ENCODE peak calls at places on chromosome 7, in six cellular contexts. Y is K562, E is HL-60, O is SK-N-SH, R is H1, X is HepG2. L is an unnamed sample.

GRCh38 chr7:102272917-102273748 is 13.5 kb upstream of the SH2B2 start:
- DNase-seq in R (no peak), E (no peak), Y (no peak), X (no peak), O (no peak), L (no peak)

GRCh38 chr7:2399848-2400587 is 3.4 kb upstream of the CHST12 start:
- DNase-seq in O (peak), X (peak), E (peak), R (no peak), Y (peak), L (no peak)

GRCh38 chr7:158355456-158356065 is 232.1 kb downstream of the PTPRN2 start:
- DNase-seq in E (no peak), X (peak), O (no peak), R (peak), Y (no peak), L (no peak)

GRCh38 chr7:137360087-137360679 is 16.6 kb upstream of the PTN start:
- DNase-seq in R (no peak), E (no peak), Y (no peak), O (no peak), X (no peak), L (no peak)

GRCh38 chr7:25887266-25887665 is 264.7 kb upstream of the NFE2L3 start:
- DNase-seq in O (no peak), R (no peak), X (no peak), Y (no peak), E (no peak), L (no peak)

GRCh38 chr7:24836084-24836483 is 78.8 kb upstream of the GSDME start:
- DNase-seq in Y (no peak), O (no peak), X (no peak), E (no peak), R (no peak), L (peak)

GRCh38 chr7:112079122-112079521 is 127.1 kb downstream of the DOCK4 start:
- DNase-seq in X (no peak), O (no peak), E (no peak), R (no peak), Y (no peak), L (no peak)

GRCh38 chr7:136617176-136617575 is 251.3 kb upstream of the CHRM2 start:
- DNase-seq in R (no peak), X (no peak), O (no peak), Y (no peak), E (no peak), L (no peak)

GRCh38 chr7:93119191-93119905 is 1.6 kb upstream of the SAMD9 start:
- DNase-seq in E (no peak), Y (no peak), X (no peak), R (no peak), O (no peak), L (no peak)

GRCh38 chr7:101572156-101572555 is 56.9 kb downstream of the MYL10 start:
- DNase-seq in R (no peak), O (no peak), Y (no peak), E (no peak), X (no peak), L (no peak)

GRCh38 chr7:132485600-132486594 is 90.4 kb downstream of the PLXNA4 start:
- DNase-seq in Y (no peak), R (no peak), O (no peak), E (no peak), X (no peak), L (no peak)

GRCh38 chr7:94394399-94395140 is at the start of gene COL1A2:
- DNase-seq in E (no peak), Y (no peak), X (no peak), O (peak), R (peak), L (no peak)

GRCh38 chr7:135943266-135943889 is 33.8 kb downstream of the MTPN start:
- DNase-seq in R (no peak), E (no peak), O (no peak), Y (no peak), X (no peak), L (no peak)

GRCh38 chr7:148589640-148590039 is 926 bp upstream of the C7orf33 start:
- DNase-seq in R (no peak), O (no peak), Y (no peak), E (no peak), X (no peak), L (no peak)

GRCh38 chr7:151992375-151992774 is 33.1 kb upstream of the GALNT11 start:
- DNase-seq in E (peak), R (peak), X (peak), O (peak), Y (peak), L (no peak)
- TF ChIP-seq GABPA in E (no peak), R (no peak), X (no peak), O (no peak), Y (no peak), L (no peak)

GRCh38 chr7:41885078-41885477 is 182.2 kb upstream of the INHBA start:
- DNase-seq in O (no peak), X (no peak), Y (no peak), E (no peak), R (no peak), L (no peak)
- TF ChIP-seq GABPA in O (no peak), X (no peak), Y (no peak), E (no peak), R (no peak), L (no peak)

GRCh38 chr7:27032843-27033242 is 63.0 kb downstream of the HOXA1 start:
- DNase-seq in E (no peak), R (no peak), X (no peak), O (no peak), Y (no peak), L (no peak)
- TF ChIP-seq GABPA in E (no peak), R (no peak), X (no peak), O (no peak), Y (no peak), L (no peak)

GRCh38 chr7:103640031-103640779 is 194.2 kb upstream of the SLC26A5 start:
- DNase-seq in R (no peak), E (no peak), Y (no peak), X (no peak), O (no peak), L (no peak)
- TF ChIP-seq GABPA in R (no peak), E (no peak), Y (no peak), X (no peak), O (no peak), L (no peak)

GRCh38 chr7:50856821-50857220 is 74.1 kb upstream of the GRB10 start:
- DNase-seq in Y (no peak), R (peak), X (no peak), O (no peak), E (no peak), L (no peak)

GRCh38 chr7:50858528-50859245 is 76.0 kb upstream of the GRB10 start:
- DNase-seq in Y (no peak), R (peak), O (no peak), X (no peak), E (no peak), L (no peak)

GRCh38 chr7:50855526-50855925 is 72.8 kb upstream of the GRB10 start:
- DNase-seq in O (no peak), Y (no peak), E (no peak), X (no peak), R (peak), L (no peak)

GRCh38 chr7:50856231-50856630 is 73.5 kb upstream of the GRB10 start:
- DNase-seq in Y (no peak), E (no peak), R (no peak), X (no peak), O (no peak), L (no peak)

DNA sequence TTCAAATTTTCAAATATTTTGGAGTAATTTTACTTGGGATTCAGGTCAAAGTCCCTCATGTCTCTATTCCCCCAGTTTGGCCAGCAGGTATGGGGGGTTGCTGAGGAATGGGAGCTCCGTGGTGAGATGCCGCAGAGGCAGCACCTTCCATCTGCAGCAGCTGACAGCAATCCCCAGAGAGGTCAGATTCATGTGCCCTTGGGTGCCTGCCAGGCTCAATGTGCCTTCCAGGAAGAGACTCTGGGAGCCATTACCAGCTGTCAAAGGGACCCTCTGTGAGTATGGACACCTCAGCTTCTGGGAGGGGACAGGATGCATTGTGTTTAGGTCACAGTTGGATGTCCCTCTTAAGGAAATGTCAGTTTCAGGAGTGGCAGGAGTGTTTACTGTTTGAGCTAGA is 75.1 kb upstream of the GRB10 start:
- DNase-seq in O (no peak), E (no peak), Y (no peak), X (no peak), R (peak), L (no peak)
- TF ChIP-seq GABPA in O (no peak), E (no peak), Y (no peak), X (no peak), R (no peak), L (no peak)

DNA sequence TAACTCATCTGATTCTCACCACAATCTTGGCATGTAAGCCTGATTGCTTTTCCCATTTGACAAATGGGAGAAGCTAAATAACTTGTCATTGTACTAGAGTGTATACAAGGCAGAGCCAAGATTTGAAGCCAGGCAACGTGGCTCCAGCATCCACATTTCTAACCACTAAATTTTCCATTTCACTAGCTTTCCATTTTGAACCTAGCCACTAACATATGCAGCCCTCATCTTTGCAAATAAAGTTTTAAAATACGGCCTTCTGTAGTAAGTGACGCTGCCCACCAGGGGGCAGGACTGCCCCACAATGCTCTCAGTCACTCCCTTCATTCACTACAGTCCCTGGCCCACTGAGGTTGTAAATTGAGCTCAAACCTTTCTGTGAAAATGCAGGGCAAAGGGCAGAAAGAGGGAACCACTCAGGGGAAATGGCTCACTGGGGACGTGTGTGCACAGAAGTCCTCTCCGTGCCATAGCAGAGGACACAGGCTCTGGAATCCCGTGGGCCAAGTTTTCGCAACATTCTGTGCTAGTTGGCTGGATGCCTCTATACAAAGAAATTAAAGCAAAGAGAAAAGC is 315.7 kb downstream of the TNS3 start:
- DNase-seq in X (peak), E (peak), O (peak), R (peak), Y (peak), L (peak)
- TF ChIP-seq GABPA in X (no peak), E (no peak), O (no peak), R (no peak), Y (no peak), L (no peak)

GRCh38 chr7:27382307-27382706 is 139.7 kb downstream of the EVX1 start:
- DNase-seq in X (no peak), O (no peak), Y (no peak), E (no peak), R (no peak), L (no peak)

GRCh38 chr7:27375958-27376357 is 133.4 kb downstream of the EVX1 start:
- DNase-seq in R (no peak), E (no peak), Y (no peak), X (no peak), O (no peak), L (no peak)

GRCh38 chr7:27374958-27375841 is 132.6 kb downstream of the EVX1 start:
- DNase-seq in R (no peak), Y (no peak), X (no peak), O (no peak), E (no peak), L (no peak)

GRCh38 chr7:27377988-27378387 is 135.4 kb downstream of the EVX1 start:
- DNase-seq in X (peak), Y (no peak), O (no peak), E (no peak), R (no peak), L (no peak)
- TF ChIP-seq GABPA in X (no peak), Y (no peak), O (no peak), E (no peak), R (no peak), L (no peak)

DNA sequence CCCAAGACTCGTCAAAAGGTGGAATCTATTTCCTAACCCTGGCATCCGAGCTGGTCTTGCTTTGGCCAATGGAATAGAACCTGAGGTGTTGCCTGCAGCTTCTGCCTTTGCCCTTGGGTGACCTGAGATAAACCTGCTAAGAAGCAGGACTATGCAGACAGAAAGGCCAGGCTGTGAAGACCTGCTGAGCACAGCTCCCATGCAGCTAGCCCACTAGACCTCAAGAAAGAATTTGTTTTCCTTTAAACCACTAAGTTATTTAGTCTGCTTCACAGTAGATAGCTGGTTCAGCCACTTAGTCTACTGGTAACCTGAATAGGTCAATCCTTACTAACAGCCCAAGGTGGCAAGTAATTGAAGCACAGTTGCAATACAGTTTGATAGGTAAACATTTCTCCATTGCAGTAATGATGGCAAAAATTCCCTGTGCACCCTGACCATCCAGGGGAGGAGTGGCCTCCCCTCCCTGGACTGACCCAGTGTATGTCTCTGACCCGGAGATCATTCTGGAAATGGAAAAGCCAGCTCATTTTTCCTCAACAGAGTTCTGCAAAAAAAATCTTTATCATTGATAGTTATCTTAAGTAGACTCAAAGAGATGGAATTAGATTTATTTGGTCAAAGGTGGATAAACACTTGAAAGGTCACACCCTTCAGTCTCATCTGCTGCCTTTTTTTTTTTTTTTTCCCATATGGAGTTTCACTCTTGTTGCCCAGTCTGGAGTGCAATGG is 20.0 kb downstream of the TNS3 start:
- DNase-seq in Y (no peak), O (no peak), X (no peak), R (no peak), E (no peak), L (no peak)
- TF ChIP-seq GABPA in Y (no peak), O (no peak), X (no peak), R (no peak), E (no peak), L (no peak)

GRCh38 chr7:128387663-128388485 is 21.9 kb downstream of the IMPDH1 start:
- DNase-seq in E (no peak), R (peak), Y (peak), X (peak), O (peak), L (no peak)
- TF ChIP-seq GABPA in E (no peak), R (no peak), Y (no peak), X (no peak), O (no peak), L (no peak)

GRCh38 chr7:109873296-109873695 is 1217.6 kb upstream of the LRRN3 start:
- DNase-seq in R (no peak), O (no peak), X (no peak), Y (no peak), E (no peak), L (no peak)
- TF ChIP-seq GABPA in R (no peak), O (no peak), X (no peak), Y (no peak), E (no peak), L (no peak)

L was measured in GM12878.